ENCODE peak calls at places on chromosomes 13 and 19, in five cellular contexts. V is substantia nigra; P is NCI-H1417; Q is activated CD4-positive, alpha-beta T cell treated with anti-CD3 and anti-CD28 coated beads for 1 hour; S is caudate nucleus. Y is an unnamed sample.
A peak's percentile ranks its signal among the peaks of the same experiment; 100 is the strongest.

GRCh38 chr13:38264363-38265134 is 85.1 kb upstream of the UFM1 start:
- DNase-seq in V (no peak), P (peak; percentile 55), Q (no peak), S (no peak), Y (no peak)

GRCh38 chr13:30045916-30046704 is 195.7 kb upstream of the UBL3 start:
- DNase-seq in V (no peak), P (no peak), Q (no peak), S (no peak), Y (no peak)

GRCh38 chr13:106526748-106527488 is 8.5 kb downstream of the EFNB2 start:
- DNase-seq in V (no peak), P (no peak), Q (no peak), S (no peak), Y (no peak)

GRCh38 chr19:47613165-47614146 is 4.5 kb downstream of the BICRA start:
- DNase-seq in V (peak; percentile 28), P (no peak), Q (no peak), S (no peak), Y (no peak)

GRCh38 chr13:27080018-27080948 is 91.3 kb downstream of the USP12 start:
- DNase-seq in V (no peak), P (no peak), Q (no peak), S (no peak), Y (no peak)

GRCh38 chr13:35818577-35819165 is 312.5 kb downstream of the DCLK1 start:
- DNase-seq in V (no peak), P (peak; percentile 65), Q (no peak), S (no peak), Y (no peak)

GRCh38 chr19:51150627-51151026 is 8.5 kb downstream of the SIGLEC7 start:
- DNase-seq in V (no peak), P (no peak), Q (no peak), S (no peak), Y (no peak)

GRCh38 chr19:11265785-11266236 is 3.5 kb upstream of the DOCK6 start:
- DNase-seq in V (no peak), P (peak; percentile 66), Q (no peak), S (no peak), Y (no peak)

GRCh38 chr13:77981191-77981925 is 62.7 kb upstream of the EDNRB start:
- DNase-seq in V (no peak), P (no peak), Q (no peak), S (no peak), Y (no peak)

GRCh38 chr13:30559274-30559673 is 58.4 kb upstream of the USPL1 start:
- DNase-seq in V (no peak), P (no peak), Q (no peak), S (no peak), Y (no peak)

Y was measured in activated T-helper 1 cell treated with Interleukin-2 at 50 U/mL for 16 hours.